ENCODE peak calls at places on chromosome 3, in five cellular contexts. L, F, O, I and P are unnamed samples.

GRCh38 chr3:132267594-132267993 is 49.6 kb upstream of the ACP3 start:
- DNase-seq in F (no peak), I (no peak), O (no peak), L (no peak), P (no peak)

GRCh38 chr3:134809412-134810051 is 14.5 kb downstream of the EPHB1 start:
- DNase-seq in L (peak), F (no peak), I (no peak), O (peak), P (no peak)

GRCh38 chr3:69299344-69299743 is 86.5 kb downstream of the FRMD4B start:
- DNase-seq in F (no peak), O (no peak), L (no peak), I (no peak), P (no peak)

GRCh38 chr3:152396867-152397266 is 128.1 kb downstream of the MBNL1 start:
- DNase-seq in I (peak), F (no peak), O (no peak), L (no peak), P (no peak)

GRCh38 chr3:58994746-58995330 is 55.0 kb downstream of the CFAP20DC start:
- DNase-seq in L (peak), O (peak), I (peak), F (peak), P (peak)

GRCh38 chr3:163450684-163451083 is 1627.6 kb downstream of the SI start:
- DNase-seq in F (no peak), I (no peak), L (no peak), O (no peak), P (no peak)

GRCh38 chr3:196057663-196058356 is 24.1 kb downstream of the TFRC start:
- DNase-seq in I (no peak), L (peak), F (no peak), O (no peak), P (no peak)

GRCh38 chr3:127531821-127532220 is 58.7 kb downstream of the TPRA1 start:
- DNase-seq in F (no peak), I (no peak), O (no peak), L (no peak), P (no peak)

GRCh38 chr3:178353292-178353814 is 182.9 kb upstream of the KCNMB2 start:
- DNase-seq in F (no peak), I (peak), O (no peak), L (no peak), P (no peak)

GRCh38 chr3:197540961-197541377 is 14.8 kb downstream of the BDH1 start:
- DNase-seq in F (peak), O (no peak), L (peak), I (no peak), P (no peak)

GRCh38 chr3:69088033-69088432 is 3.3 kb downstream of the ARL6IP5 start:
- DNase-seq in F (peak), O (no peak), I (peak), L (no peak), P (no peak)

GRCh38 chr3:14925729-14926591 is 21.4 kb upstream of the NR2C2 start:
- DNase-seq in I (peak), O (peak), F (peak), L (peak), P (peak)

GRCh38 chr3:195071011-195071728 is 199.8 kb downstream of the XXYLT1 start:
- DNase-seq in L (no peak), O (no peak), F (no peak), I (no peak), P (no peak)

GRCh38 chr3:143224731-143225130 is 105.2 kb downstream of the CHST2 start:
- DNase-seq in F (no peak), L (no peak), I (no peak), O (no peak), P (no peak)

GRCh38 chr3:125055913-125056705 is at the start of gene HEG1:
- DNase-seq in O (peak), L (peak), F (peak), I (peak), P (peak)

GRCh38 chr3:56700136-56700535 is 17.1 kb upstream of the TASOR start:
- DNase-seq in O (no peak), L (peak), F (peak), I (no peak), P (no peak)

GRCh38 chr3:165196577-165197561 is 685 bp upstream of the SLITRK3 start:
- DNase-seq in F (no peak), I (peak), L (peak), O (peak), P (no peak)

GRCh38 chr3:177382944-177383343 is 185.7 kb upstream of the TBL1XR1 start:
- DNase-seq in O (no peak), L (no peak), I (no peak), F (peak), P (no peak)

GRCh38 chr3:176919836-176920760 is 277.2 kb downstream of the TBL1XR1 start:
- DNase-seq in O (no peak), I (peak), F (peak), L (no peak), P (no peak)

GRCh38 chr3:16090013-16090412 is 84.5 kb upstream of the GALNT15 start:
- DNase-seq in I (peak), L (no peak), F (peak), O (no peak), P (no peak)

GRCh38 chr3:21919383-21919782 is 168.4 kb upstream of the ZNF385D start:
- DNase-seq in F (no peak), L (no peak), I (no peak), O (no peak), P (no peak)

GRCh38 chr3:168047190-168047795 is 48.4 kb downstream of the GOLIM4 start:
- DNase-seq in F (peak), I (peak), O (peak), L (peak), P (peak)

GRCh38 chr3:73461582-73461981 is 163.2 kb downstream of the PDZRN3 start:
- DNase-seq in L (no peak), F (no peak), I (peak), O (no peak), P (no peak)

GRCh38 chr3:107432013-107432515 is 54.8 kb downstream of the CCDC54 start:
- DNase-seq in F (peak), L (peak), O (peak), I (peak), P (no peak)

GRCh38 chr3:54783611-54784010 is 144.2 kb downstream of the LRTM1 start:
- DNase-seq in I (no peak), L (no peak), F (peak), O (no peak), P (no peak)

GRCh38 chr3:127706785-127707351 is 34.1 kb downstream of the ABTB1 start:
- DNase-seq in O (no peak), F (no peak), L (no peak), I (no peak), P (no peak)

GRCh38 chr3:15933439-15934144 is 135.8 kb upstream of the ANKRD28 start:
- DNase-seq in L (no peak), I (peak), O (no peak), F (peak), P (no peak)

GRCh38 chr3:132417695-132418520 is 606 bp downstream of the DNAJC13 start:
- DNase-seq in I (peak), L (peak), O (peak), F (peak), P (peak)

GRCh38 chr3:97810779-97811390 is 10.9 kb upstream of the CRYBG3 start:
- DNase-seq in O (no peak), I (peak), L (no peak), F (peak), P (no peak)

GRCh38 chr3:25259871-25260270 is 168.2 kb upstream of the RARB start:
- DNase-seq in L (no peak), F (no peak), I (peak), O (peak), P (no peak)

GRCh38 chr3:73094127-73094526 is 32.7 kb downstream of the EBLN2 start:
- DNase-seq in O (no peak), F (peak), L (peak), I (no peak), P (no peak)

GRCh38 chr3:13006216-13006990 is 66.8 kb downstream of the IQSEC1 start:
- DNase-seq in L (no peak), I (no peak), F (no peak), O (no peak), P (peak)

GRCh38 chr3:188526057-188526456 is 372.1 kb downstream of the LPP start:
- DNase-seq in L (no peak), F (no peak), I (peak), O (no peak), P (no peak)

GRCh38 chr3:17187589-17188184 is 302.9 kb downstream of the PLCL2 start:
- DNase-seq in O (peak), L (no peak), F (no peak), I (no peak), P (peak)
- H3K27ac ChIP-seq in O (peak), L (no peak), F (no peak), I (no peak), P (no peak)

DNA sequence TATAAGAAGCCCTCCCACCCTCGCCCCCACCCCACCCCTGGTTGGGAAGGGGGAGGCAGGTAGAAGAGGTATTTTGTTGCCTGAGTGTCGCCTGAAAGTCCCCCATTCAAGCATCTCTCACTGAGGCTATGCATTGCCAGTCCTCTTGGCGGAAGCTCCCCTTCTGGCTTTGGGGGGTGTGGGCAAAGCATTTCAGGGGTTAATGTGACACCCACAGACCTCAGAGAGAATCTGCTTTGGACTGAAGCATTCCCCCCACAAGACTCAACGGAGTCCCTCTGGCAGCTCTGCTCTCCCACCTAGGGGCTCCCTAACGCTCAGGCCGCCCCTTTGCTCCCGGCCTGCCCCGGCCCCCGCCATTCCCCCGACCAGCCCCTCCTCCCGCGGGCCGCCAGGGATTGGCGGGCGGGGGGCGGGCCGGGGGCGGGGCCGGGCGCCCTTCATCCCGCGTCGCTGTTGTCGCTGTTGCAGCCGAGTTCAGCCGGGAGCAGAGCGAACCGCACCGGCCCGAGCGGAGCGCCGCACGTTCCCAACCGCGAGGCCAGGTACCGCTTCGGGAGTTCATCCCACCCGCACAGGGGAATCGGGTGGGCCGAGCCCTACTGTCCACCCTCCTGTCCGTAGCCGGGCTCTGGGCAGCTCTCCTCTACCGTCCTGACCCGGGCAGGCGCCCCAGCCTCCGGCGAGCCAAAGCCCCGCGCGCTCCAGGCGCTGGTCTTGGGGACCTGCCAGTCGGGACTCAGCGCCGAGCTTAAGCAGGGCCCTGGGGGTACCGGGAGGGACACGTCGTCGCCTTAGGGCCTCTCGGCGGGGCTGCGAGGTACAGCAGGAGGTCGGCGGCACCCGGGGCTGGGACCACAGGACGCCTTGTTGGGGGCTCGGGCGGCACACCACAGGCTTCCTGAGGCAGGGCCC is at the start of gene SLC38A3:
- DNase-seq in I (no peak), O (peak), L (peak), F (no peak), P (no peak)
- H3K4me2 ChIP-seq in I (no peak), O (peak), L (peak), F (peak), P (no peak)

DNA sequence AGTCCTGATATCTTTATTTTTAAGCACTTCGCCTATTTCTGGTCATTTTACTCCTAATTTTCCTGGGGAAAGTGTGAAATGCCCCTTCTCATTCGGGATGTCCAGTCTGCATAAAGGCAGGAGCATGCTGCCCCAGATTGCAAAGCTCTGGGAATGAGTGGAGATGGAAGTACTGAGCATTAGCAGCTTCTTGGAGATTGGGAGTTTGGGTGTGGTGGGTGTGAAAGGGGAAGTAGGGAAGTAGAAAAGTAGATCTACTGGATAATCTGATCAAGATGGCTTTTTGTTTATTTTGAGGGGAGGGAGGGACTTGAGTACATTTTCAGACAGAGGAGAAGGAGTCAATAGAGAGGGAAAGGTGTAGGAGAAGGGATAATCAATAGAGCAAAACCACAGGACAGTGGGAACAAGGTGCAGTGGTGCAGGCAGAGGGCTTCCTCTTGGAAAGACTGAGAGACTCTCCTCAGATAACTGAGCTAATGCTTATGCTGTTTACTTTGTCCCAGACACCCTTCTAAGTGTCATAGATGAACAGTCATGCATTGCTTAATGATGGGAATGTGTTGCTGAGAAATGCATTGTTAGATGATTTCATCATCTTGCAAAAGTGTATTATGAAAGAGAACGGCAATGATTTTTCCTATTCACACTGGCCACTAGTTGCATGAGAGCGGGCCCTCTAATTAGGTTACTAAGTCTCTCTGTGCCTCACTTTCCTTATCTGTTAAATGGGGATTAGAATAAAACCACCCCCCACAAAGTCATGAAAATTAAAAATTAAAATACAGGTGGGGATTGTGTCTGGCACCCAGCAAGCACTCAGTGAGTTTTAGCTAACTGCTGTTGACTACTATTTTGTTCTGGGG is 45.5 kb downstream of the PHLDB2 start:
- DNase-seq in I (peak), F (peak), O (no peak), L (no peak), P (no peak)
- H3K27ac ChIP-seq in I (peak), F (peak), O (no peak), L (no peak), P (no peak)

GRCh38 chr3:115169808-115170207 is 22.7 kb upstream of the ZBTB20 start:
- DNase-seq in O (no peak), F (no peak), L (no peak), I (peak), P (no peak)

GRCh38 chr3:115165701-115166100 is 18.6 kb upstream of the ZBTB20 start:
- DNase-seq in L (no peak), O (no peak), F (no peak), I (no peak), P (no peak)

GRCh38 chr3:115164374-115165221 is 17.5 kb upstream of the ZBTB20 start:
- DNase-seq in L (no peak), F (no peak), O (no peak), I (no peak), P (no peak)

GRCh38 chr3:115161866-115162265 is 14.8 kb upstream of the ZBTB20 start:
- DNase-seq in O (no peak), I (no peak), F (peak), L (no peak), P (no peak)

DNA sequence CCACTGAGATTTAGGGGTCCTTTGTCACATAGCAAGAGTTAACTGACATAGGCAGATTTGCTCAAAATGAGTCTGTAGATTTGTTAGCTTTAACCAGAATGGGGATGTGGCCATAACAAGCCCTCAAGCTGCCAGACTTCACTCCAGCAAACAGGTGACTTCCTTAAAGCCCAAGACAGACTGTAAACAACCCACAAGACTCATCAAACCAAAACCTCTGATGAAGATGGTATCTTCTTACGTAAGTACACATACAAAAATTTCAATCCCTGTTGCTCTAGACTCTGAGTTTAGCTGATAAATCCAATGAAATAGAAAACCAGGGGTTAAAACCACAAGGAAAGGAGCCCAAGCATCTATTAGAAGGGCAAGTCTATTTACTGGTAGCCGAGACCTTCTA is 18.2 kb upstream of the ZBTB20 start:
- DNase-seq in I (no peak), F (no peak), L (no peak), O (no peak), P (no peak)
- H3K4me2 ChIP-seq in I (no peak), F (no peak), L (no peak), O (no peak), P (no peak)

GRCh38 chr3:146161725-146162047 is 702 bp upstream of the PLOD2 start:
- DNase-seq in O (peak), I (peak), F (no peak), L (peak), P (no peak)
- H3K27ac ChIP-seq in O (no peak), I (peak), F (peak), L (no peak), P (no peak)

GRCh38 chr3:183401678-183402077 is 26.7 kb downstream of the MCF2L2 start:
- DNase-seq in L (no peak), I (no peak), F (no peak), O (no peak), P (no peak)

GRCh38 chr3:183396662-183397391 is 31.6 kb downstream of the MCF2L2 start:
- DNase-seq in L (no peak), O (no peak), F (no peak), I (no peak), P (no peak)

DNA sequence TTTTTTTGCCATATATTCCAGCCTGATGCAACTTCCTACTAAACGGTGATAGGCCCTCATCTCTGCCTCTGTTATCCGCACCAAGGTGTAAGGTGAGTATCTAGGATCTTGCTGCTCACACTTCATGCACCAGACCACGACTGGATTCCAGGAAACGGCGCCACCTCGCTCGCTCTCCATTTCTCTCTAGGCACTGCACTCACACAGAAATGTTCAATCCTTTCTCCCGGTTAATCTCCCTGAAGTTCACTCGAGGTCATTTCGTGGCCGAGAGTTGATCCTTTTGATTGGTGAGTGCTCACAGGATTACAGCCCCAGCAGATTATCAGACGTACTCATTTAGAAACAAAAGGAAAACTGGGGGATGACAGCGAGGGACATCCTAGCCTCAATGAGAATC is 28.1 kb downstream of the MCF2L2 start:
- DNase-seq in F (no peak), L (peak), O (peak), I (no peak), P (no peak)
- H3K4me2 ChIP-seq in F (no peak), L (no peak), O (peak), I (no peak), P (no peak)

GRCh38 chr3:169769287-169770181 is at the start of gene ACTRT3:
- DNase-seq in O (peak), I (peak), L (peak), F (peak), P (peak)

GRCh38 chr3:169764453-169765280 is at the start of gene TERC:
- DNase-seq in O (peak), L (peak), I (peak), F (peak), P (peak)

GRCh38 chr3:169760479-169760878 is 4.4 kb downstream of the TERC start:
- DNase-seq in F (peak), O (no peak), L (no peak), I (peak), P (no peak)

GRCh38 chr3:169764164-169764452 is 752 bp downstream of the TERC start:
- DNase-seq in L (no peak), I (peak), O (no peak), F (no peak), P (peak)

GRCh38 chr3:169765281-169765624 is 393 bp upstream of the TERC start:
- DNase-seq in F (no peak), I (no peak), L (no peak), O (no peak), P (no peak)
- H3K27ac ChIP-seq in F (peak), I (peak), L (peak), O (no peak), P (no peak)

GRCh38 chr3:105719791-105720190 is 149.0 kb downstream of the CBLB start:
- DNase-seq in O (no peak), L (no peak), F (peak), I (no peak), P (no peak)
- H3K4me2 ChIP-seq in O (no peak), L (no peak), F (no peak), I (no peak), P (no peak)